ENCODE peak calls at places on chromosomes 1 and 21, in six cellular contexts. Y, O, T, C, V and S are unnamed samples.

GRCh38 chr1:116128669-116129068 is 17.5 kb downstream of the MAB21L3 start:
- DNase-seq in O (no peak), Y (no peak), C (no peak), V (no peak), T (no peak), S (no peak)

GRCh38 chr1:95041491-95042165 is 31.1 kb downstream of the ALG14 start:
- DNase-seq in O (peak), C (peak), T (peak), V (no peak), Y (peak), S (peak)

GRCh38 chr1:65048325-65048724 is 82.0 kb upstream of the JAK1 start:
- DNase-seq in O (no peak), V (no peak), Y (no peak), T (no peak), C (no peak), S (no peak)

GRCh38 chr1:185318431-185319151 is 1.5 kb upstream of the IVNS1ABP start:
- DNase-seq in Y (no peak), T (no peak), O (no peak), C (no peak), V (no peak), S (no peak)

GRCh38 chr1:98766241-98766640 is 104.7 kb downstream of the SNX7 start:
- DNase-seq in C (no peak), V (no peak), Y (no peak), T (no peak), O (no peak), S (no peak)

GRCh38 chr1:119373465-119373864 is 4.9 kb downstream of the HAO2 start:
- DNase-seq in T (no peak), Y (peak), C (no peak), O (no peak), V (no peak), S (peak)

GRCh38 chr1:176576670-176577069 is 113.7 kb downstream of the PAPPA2 start:
- DNase-seq in O (no peak), Y (no peak), T (no peak), C (no peak), V (no peak), S (no peak)

GRCh38 chr1:238652346-238652968 is 733.9 kb upstream of the CHRM3 start:
- DNase-seq in C (no peak), Y (peak), O (no peak), V (no peak), T (no peak), S (peak)

GRCh38 chr1:169289016-169289415 is 78.6 kb downstream of the NME7 start:
- DNase-seq in Y (no peak), T (no peak), O (no peak), V (no peak), C (no peak), S (no peak)

GRCh38 chr1:226736908-226737818 is 1.9 kb downstream of the ITPKB start:
- DNase-seq in C (no peak), O (peak), Y (peak), T (no peak), V (no peak), S (peak)

GRCh38 chr21:44534688-44535087 is 5.3 kb downstream of the KRTAP10-1 start:
- DNase-seq in V (no peak), T (no peak), O (no peak), C (no peak), Y (no peak), S (no peak)

GRCh38 chr1:20366076-20366765 is 75.5 kb downstream of the VWA5B1 start:
- DNase-seq in O (no peak), T (peak), C (no peak), V (no peak), Y (no peak), S (no peak)

GRCh38 chr21:37008705-37009104 is 2.2 kb downstream of the RIPPLY3 start:
- DNase-seq in C (no peak), O (no peak), V (no peak), T (peak), Y (no peak), S (no peak)

GRCh38 chr1:71882241-71883036 is 399.9 kb downstream of the NEGR1 start:
- DNase-seq in Y (no peak), V (no peak), C (no peak), T (peak), O (no peak), S (no peak)

GRCh38 chr1:43285269-43285986 is at the start of gene C1orf210:
- DNase-seq in V (no peak), O (no peak), C (no peak), T (peak), Y (no peak), S (no peak)

GRCh38 chr1:64114012-64114525 is 89.4 kb upstream of the UBE2U start:
- DNase-seq in V (no peak), Y (peak), C (no peak), T (no peak), O (no peak), S (no peak)

GRCh38 chr1:228084325-228084724 is 1.8 kb downstream of the ARF1 start:
- DNase-seq in O (no peak), T (no peak), V (no peak), C (no peak), Y (peak), S (peak)